ENCODE peak calls at places on chromosome 2, in six cellular contexts. One of them, this sample, is unnamed. For H3K36me3 and H3K4me1, the result is how much of the 10 kb centered on the place peaks cover.

GRCh38 chr2:237693281-237694039 is 66.1 kb downstream of the LRRFIP1 start:
- DNase-seq in mesenchymal stem cell: peak
- DNase-seq in OCI-LY7: peak
- DNase-seq in neural progenitor cell: no peak
- DNase-seq in GM23248: peak
- DNase-seq in fibroblast of lung: peak
- DNase-seq in this sample: peak

GRCh38 chr2:142865924-142866323 is 11.5 kb upstream of the KYNU start:
- DNase-seq in mesenchymal stem cell: peak
- DNase-seq in OCI-LY7: peak
- DNase-seq in neural progenitor cell: no peak
- DNase-seq in GM23248: peak
- DNase-seq in fibroblast of lung: no peak
- DNase-seq in this sample: no peak

GRCh38 chr2:12325806-12326205 is 390.9 kb upstream of the TRIB2 start:
- DNase-seq in mesenchymal stem cell: peak
- DNase-seq in OCI-LY7: no peak
- DNase-seq in neural progenitor cell: no peak
- DNase-seq in GM23248: no peak
- DNase-seq in fibroblast of lung: peak
- DNase-seq in this sample: peak

GRCh38 chr2:146661494-146662096 is 1183.2 kb upstream of the ACVR2A start:
- DNase-seq in mesenchymal stem cell: peak
- DNase-seq in OCI-LY7: peak
- DNase-seq in neural progenitor cell: peak
- DNase-seq in GM23248: peak
- DNase-seq in fibroblast of lung: peak
- DNase-seq in this sample: no peak

GRCh38 chr2:212535963-212536362 is 2.6 kb downstream of the ERBB4 start:
- DNase-seq in mesenchymal stem cell: no peak
- DNase-seq in OCI-LY7: no peak
- DNase-seq in neural progenitor cell: peak
- DNase-seq in GM23248: no peak
- DNase-seq in fibroblast of lung: no peak
- DNase-seq in this sample: no peak

GRCh38 chr2:105085525-105085924 is 47.7 kb downstream of the MRPS9 start:
- DNase-seq in mesenchymal stem cell: no peak
- DNase-seq in OCI-LY7: no peak
- DNase-seq in neural progenitor cell: no peak
- DNase-seq in GM23248: no peak
- DNase-seq in fibroblast of lung: no peak
- DNase-seq in this sample: no peak

GRCh38 chr2:111626037-111626861 is 257.7 kb downstream of the ANAPC1 start:
- DNase-seq in mesenchymal stem cell: peak
- DNase-seq in OCI-LY7: no peak
- DNase-seq in neural progenitor cell: no peak
- DNase-seq in GM23248: no peak
- DNase-seq in fibroblast of lung: peak
- DNase-seq in this sample: no peak

GRCh38 chr2:43001055-43001378 is 208.6 kb upstream of the HAAO start:
- DNase-seq in mesenchymal stem cell: no peak
- DNase-seq in OCI-LY7: no peak
- DNase-seq in neural progenitor cell: no peak
- DNase-seq in GM23248: no peak
- DNase-seq in fibroblast of lung: no peak
- DNase-seq in this sample: no peak

GRCh38 chr2:102100371-102101096 is 42.0 kb upstream of the IL1R1 start:
- DNase-seq in mesenchymal stem cell: peak
- DNase-seq in OCI-LY7: no peak
- DNase-seq in neural progenitor cell: no peak
- DNase-seq in GM23248: peak
- DNase-seq in fibroblast of lung: peak
- DNase-seq in this sample: peak

GRCh38 chr2:68771211-68771721 is 36.7 kb downstream of the ARHGAP25 start:
- DNase-seq in mesenchymal stem cell: peak
- DNase-seq in OCI-LY7: no peak
- DNase-seq in neural progenitor cell: no peak
- DNase-seq in GM23248: no peak
- DNase-seq in fibroblast of lung: peak
- DNase-seq in this sample: no peak

GRCh38 chr2:119028327-119029174 is 86.6 kb downstream of the MARCO start:
- DNase-seq in mesenchymal stem cell: peak
- DNase-seq in OCI-LY7: peak
- DNase-seq in neural progenitor cell: peak
- DNase-seq in GM23248: peak
- DNase-seq in fibroblast of lung: peak
- DNase-seq in this sample: no peak

DNA sequence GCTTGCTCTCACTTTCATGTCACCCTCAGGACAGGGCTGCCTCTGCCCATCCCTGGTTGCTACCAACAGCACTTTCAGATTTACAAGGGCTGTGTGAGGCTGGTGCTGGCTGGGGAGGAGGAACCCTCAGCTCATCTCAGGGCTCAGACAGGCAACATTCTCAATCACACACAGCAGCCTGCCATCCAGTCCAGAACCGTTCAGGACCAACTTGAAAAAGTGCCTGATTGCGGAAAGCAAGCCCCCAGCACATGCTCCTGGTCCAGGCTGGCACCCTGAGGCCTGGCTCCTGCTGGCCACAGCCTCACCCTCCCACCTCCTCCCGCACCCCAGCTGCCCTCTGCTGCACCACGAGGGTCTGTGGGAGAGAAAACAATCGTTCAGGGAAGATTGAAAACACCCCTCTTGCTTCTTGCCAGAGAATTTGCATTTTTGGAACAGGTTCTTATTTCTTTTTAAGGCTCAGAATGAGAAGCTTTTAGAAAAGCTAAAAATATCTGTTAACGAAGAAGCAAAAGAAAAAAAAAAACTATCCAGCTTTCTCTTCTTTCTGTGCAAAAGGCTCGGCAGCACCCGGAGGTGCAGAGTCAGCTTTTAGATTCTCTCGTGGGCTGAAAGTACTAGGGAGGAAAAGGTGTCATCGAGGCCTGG is 403.8 kb upstream of the ID2 start:
- DNase-seq in mesenchymal stem cell: no peak
- DNase-seq in OCI-LY7: peak
- DNase-seq in neural progenitor cell: no peak
- DNase-seq in GM23248: no peak
- DNase-seq in fibroblast of lung: no peak
- DNase-seq in this sample: no peak
- H2AFZ ChIP-seq in mesenchymal stem cell: no peak
- H2AFZ ChIP-seq in OCI-LY7: peak
- H2AFZ ChIP-seq in neural progenitor cell: peak
- H2AFZ ChIP-seq in GM23248: peak
- H2AFZ ChIP-seq in fibroblast of lung: no peak
- H2AFZ ChIP-seq in this sample: peak

DNA sequence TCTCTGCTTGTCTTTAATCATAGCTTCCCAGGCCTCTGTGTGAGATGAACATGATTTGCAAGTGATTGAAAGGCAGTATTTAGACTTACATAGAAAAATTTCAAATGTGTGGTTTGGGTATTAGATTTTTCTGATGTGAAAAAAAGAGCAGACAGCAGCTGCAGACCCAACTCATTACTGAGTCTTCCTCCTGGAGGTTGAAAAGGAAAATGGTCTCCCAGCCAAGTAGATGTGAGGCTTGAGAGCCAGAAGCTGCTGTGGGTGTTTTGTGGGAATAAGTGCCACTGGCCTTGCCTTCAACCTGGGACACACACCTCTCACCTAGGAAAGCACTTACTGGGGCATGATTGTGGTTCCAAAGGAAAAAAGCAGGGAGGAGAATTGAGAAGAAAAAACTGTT is 92.5 kb downstream of the KCTD18 start:
- DNase-seq in mesenchymal stem cell: no peak
- DNase-seq in OCI-LY7: no peak
- DNase-seq in neural progenitor cell: peak
- DNase-seq in GM23248: no peak
- DNase-seq in fibroblast of lung: no peak
- DNase-seq in this sample: no peak
- H3K36me3 ChIP-seq in mesenchymal stem cell: under half
- H3K36me3 ChIP-seq in OCI-LY7: under half
- H3K36me3 ChIP-seq in neural progenitor cell: under half
- H3K36me3 ChIP-seq in GM23248: under half
- H3K36me3 ChIP-seq in fibroblast of lung: under half
- H3K36me3 ChIP-seq in this sample: under half

GRCh38 chr2:62198237-62198633 is 2.3 kb downstream of the B3GNT2 start:
- DNase-seq in mesenchymal stem cell: no peak
- DNase-seq in OCI-LY7: peak
- DNase-seq in neural progenitor cell: no peak
- DNase-seq in GM23248: no peak
- DNase-seq in fibroblast of lung: no peak
- DNase-seq in this sample: no peak
- H3K4me1 ChIP-seq in mesenchymal stem cell: under half
- H3K4me1 ChIP-seq in OCI-LY7: half or more
- H3K4me1 ChIP-seq in neural progenitor cell: half or more
- H3K4me1 ChIP-seq in GM23248: under half
- H3K4me1 ChIP-seq in fibroblast of lung: under half
- H3K4me1 ChIP-seq in this sample: under half

GRCh38 chr2:185202416-185202815 is 536.2 kb upstream of the FSIP2 start:
- DNase-seq in mesenchymal stem cell: no peak
- DNase-seq in OCI-LY7: no peak
- DNase-seq in neural progenitor cell: no peak
- DNase-seq in GM23248: no peak
- DNase-seq in fibroblast of lung: no peak
- DNase-seq in this sample: no peak

GRCh38 chr2:185202928-185203327 is 535.7 kb upstream of the FSIP2 start:
- DNase-seq in mesenchymal stem cell: no peak
- DNase-seq in OCI-LY7: no peak
- DNase-seq in neural progenitor cell: no peak
- DNase-seq in GM23248: no peak
- DNase-seq in fibroblast of lung: no peak
- DNase-seq in this sample: no peak

GRCh38 chr2:185201063-185201462 is 537.5 kb upstream of the FSIP2 start:
- DNase-seq in mesenchymal stem cell: no peak
- DNase-seq in OCI-LY7: no peak
- DNase-seq in neural progenitor cell: no peak
- DNase-seq in GM23248: no peak
- DNase-seq in fibroblast of lung: no peak
- DNase-seq in this sample: no peak
- H2AFZ ChIP-seq in mesenchymal stem cell: no peak
- H2AFZ ChIP-seq in OCI-LY7: no peak
- H2AFZ ChIP-seq in neural progenitor cell: no peak
- H2AFZ ChIP-seq in GM23248: no peak
- H2AFZ ChIP-seq in fibroblast of lung: no peak
- H2AFZ ChIP-seq in this sample: no peak

GRCh38 chr2:217816396-217816869 is 186.4 kb downstream of the TNS1 start:
- DNase-seq in mesenchymal stem cell: peak
- DNase-seq in OCI-LY7: no peak
- DNase-seq in neural progenitor cell: no peak
- DNase-seq in GM23248: no peak
- DNase-seq in fibroblast of lung: no peak
- DNase-seq in this sample: peak
- H3K36me3 ChIP-seq in mesenchymal stem cell: half or more
- H3K36me3 ChIP-seq in OCI-LY7: under half
- H3K36me3 ChIP-seq in neural progenitor cell: under half
- H3K36me3 ChIP-seq in GM23248: half or more
- H3K36me3 ChIP-seq in fibroblast of lung: under half
- H3K36me3 ChIP-seq in this sample: half or more

DNA sequence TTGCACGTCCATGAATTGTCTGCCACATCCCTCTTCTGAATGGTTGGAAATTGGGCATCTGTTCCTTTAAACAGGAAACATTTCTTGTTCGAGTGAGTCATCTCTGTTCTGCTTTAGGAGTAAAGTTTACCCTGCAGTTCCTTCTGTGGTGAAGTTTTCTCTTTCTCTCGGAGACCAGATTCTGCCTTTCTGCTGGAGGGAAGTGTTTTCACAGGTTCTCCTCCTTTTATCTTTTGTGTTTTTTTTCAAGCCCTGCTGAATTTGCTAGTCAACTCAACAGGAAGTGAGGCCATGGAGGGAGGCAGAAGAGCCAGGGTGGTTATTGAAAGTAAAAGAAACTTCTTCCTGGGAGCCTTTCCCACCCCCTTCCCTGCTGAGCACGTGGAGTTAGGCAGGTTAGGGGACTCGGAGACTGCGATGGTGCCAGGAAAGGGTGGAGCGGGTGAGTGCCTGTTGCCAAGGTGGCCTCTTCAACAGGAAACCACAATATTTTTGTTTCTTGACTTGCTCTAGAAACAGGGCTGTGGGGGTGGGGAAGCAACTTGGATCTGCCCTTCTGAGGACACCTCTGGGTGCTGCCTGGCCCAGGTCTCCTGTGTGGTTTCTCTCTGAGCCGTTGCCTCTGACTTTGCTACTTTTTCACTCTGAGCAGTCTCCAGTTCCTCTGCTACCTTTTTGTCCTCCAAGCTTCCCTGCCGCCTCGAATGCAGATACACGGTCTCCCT is 2.2 kb upstream of the CASP8 start:
- DNase-seq in mesenchymal stem cell: peak
- DNase-seq in OCI-LY7: peak
- DNase-seq in neural progenitor cell: no peak
- DNase-seq in GM23248: peak
- DNase-seq in fibroblast of lung: peak
- DNase-seq in this sample: peak
- H3K4me1 ChIP-seq in mesenchymal stem cell: under half
- H3K4me1 ChIP-seq in OCI-LY7: under half
- H3K4me1 ChIP-seq in neural progenitor cell: under half
- H3K4me1 ChIP-seq in GM23248: under half
- H3K4me1 ChIP-seq in fibroblast of lung: under half
- H3K4me1 ChIP-seq in this sample: under half

GRCh38 chr2:226726546-226726945 is 73.1 kb downstream of the IRS1 start:
- DNase-seq in mesenchymal stem cell: no peak
- DNase-seq in OCI-LY7: no peak
- DNase-seq in neural progenitor cell: no peak
- DNase-seq in GM23248: peak
- DNase-seq in fibroblast of lung: peak
- DNase-seq in this sample: no peak
- H2AFZ ChIP-seq in mesenchymal stem cell: no peak
- H2AFZ ChIP-seq in OCI-LY7: no peak
- H2AFZ ChIP-seq in neural progenitor cell: no peak
- H2AFZ ChIP-seq in GM23248: peak
- H2AFZ ChIP-seq in fibroblast of lung: no peak
- H2AFZ ChIP-seq in this sample: peak